ENCODE peak calls at places on chromosomes 5 and 9, in four cellular contexts. R, P, X and S are unnamed samples.

GRCh38 chr5:112023766-112024165 is 266.8 kb upstream of the NREP start:
- DNase-seq in R (no peak), P (no peak), X (no peak), S (no peak)

GRCh38 chr9:86892576-86892975 is 54.7 kb downstream of the GAS1 start:
- DNase-seq in R (no peak), P (no peak), X (no peak), S (no peak)

GRCh38 chr5:143229896-143230675 is 173.4 kb downstream of the NR3C1 start:
- DNase-seq in R (no peak), P (peak; percentile 37), X (peak; percentile 99), S (no peak)

GRCh38 chr9:133635098-133635497 is 1.1 kb upstream of the DBH start:
- DNase-seq in R (no peak), P (no peak), X (no peak), S (no peak)

GRCh38 chr5:135386886-135387628 is 12.0 kb downstream of the MACROH2A1 start:
- DNase-seq in R (peak; percentile 92), P (peak; percentile 13), X (no peak), S (no peak)

GRCh38 chr9:128822407-128823042 is 4.2 kb downstream of the ENDOG start:
- DNase-seq in R (no peak), P (no peak), X (no peak), S (no peak)

GRCh38 chr9:34589656-34590375 is at the start of gene CNTFR:
- DNase-seq in R (peak; percentile 32), P (no peak), X (no peak), S (peak; percentile 72)

GRCh38 chr5:59773286-59773685 is 120.2 kb downstream of the PDE4D start:
- DNase-seq in R (no peak), P (no peak), X (no peak), S (no peak)

GRCh38 chr5:132204736-132205135 is 22.9 kb downstream of the P4HA2 start:
- DNase-seq in R (no peak), P (no peak), X (no peak), S (no peak)

GRCh38 chr5:137822158-137822764 is 45.4 kb upstream of the MYOT start:
- DNase-seq in R (peak; percentile 41), P (peak; percentile 53), X (no peak), S (peak; percentile 65)

GRCh38 chr9:117757566-117757965 is 53.4 kb downstream of the TLR4 start:
- DNase-seq in R (no peak), P (no peak), X (no peak), S (no peak)

GRCh38 chr5:151080620-151081425 is at the start of gene TNIP1:
- DNase-seq in R (peak; percentile 95), P (peak; percentile 81), X (no peak), S (peak; percentile 94)

GRCh38 chr5:76556511-76557221 is 66.5 kb downstream of the F2RL2 start:
- DNase-seq in R (no peak), P (no peak), X (peak; percentile 65), S (no peak)

GRCh38 chr5:103120607-103121200 is 603 bp downstream of the PPIP5K2 start:
- DNase-seq in R (peak; percentile 60), P (peak; percentile 1), X (no peak), S (peak; percentile 18)

GRCh38 chr9:123893831-123894460 is 36.0 kb downstream of the DENND1A start:
- DNase-seq in R (no peak), P (no peak), X (no peak), S (no peak)

GRCh38 chr9:134346840-134347239 is 20.6 kb downstream of the RXRA start:
- DNase-seq in R (no peak), P (no peak), X (no peak), S (no peak)

GRCh38 chr5:35626553-35626952 is 8.9 kb downstream of the SPEF2 start:
- DNase-seq in R (no peak), P (no peak), X (no peak), S (no peak)

GRCh38 chr5:179816401-179817070 is 4.2 kb upstream of the SQSTM1 start:
- DNase-seq in R (no peak), P (no peak), X (no peak), S (no peak)

GRCh38 chr9:137619240-137620090 is 660 bp downstream of the EHMT1 start:
- DNase-seq in R (peak; percentile 58), P (no peak), X (no peak), S (peak; percentile 50)

GRCh38 chr9:101578378-101578777 is 16.4 kb downstream of the PPP3R2 start:
- DNase-seq in R (no peak), P (no peak), X (no peak), S (no peak)

GRCh38 chr9:35571113-35571512 is 33.9 kb upstream of the TESK1 start:
- DNase-seq in R (no peak), P (no peak), X (no peak), S (no peak)

DNA sequence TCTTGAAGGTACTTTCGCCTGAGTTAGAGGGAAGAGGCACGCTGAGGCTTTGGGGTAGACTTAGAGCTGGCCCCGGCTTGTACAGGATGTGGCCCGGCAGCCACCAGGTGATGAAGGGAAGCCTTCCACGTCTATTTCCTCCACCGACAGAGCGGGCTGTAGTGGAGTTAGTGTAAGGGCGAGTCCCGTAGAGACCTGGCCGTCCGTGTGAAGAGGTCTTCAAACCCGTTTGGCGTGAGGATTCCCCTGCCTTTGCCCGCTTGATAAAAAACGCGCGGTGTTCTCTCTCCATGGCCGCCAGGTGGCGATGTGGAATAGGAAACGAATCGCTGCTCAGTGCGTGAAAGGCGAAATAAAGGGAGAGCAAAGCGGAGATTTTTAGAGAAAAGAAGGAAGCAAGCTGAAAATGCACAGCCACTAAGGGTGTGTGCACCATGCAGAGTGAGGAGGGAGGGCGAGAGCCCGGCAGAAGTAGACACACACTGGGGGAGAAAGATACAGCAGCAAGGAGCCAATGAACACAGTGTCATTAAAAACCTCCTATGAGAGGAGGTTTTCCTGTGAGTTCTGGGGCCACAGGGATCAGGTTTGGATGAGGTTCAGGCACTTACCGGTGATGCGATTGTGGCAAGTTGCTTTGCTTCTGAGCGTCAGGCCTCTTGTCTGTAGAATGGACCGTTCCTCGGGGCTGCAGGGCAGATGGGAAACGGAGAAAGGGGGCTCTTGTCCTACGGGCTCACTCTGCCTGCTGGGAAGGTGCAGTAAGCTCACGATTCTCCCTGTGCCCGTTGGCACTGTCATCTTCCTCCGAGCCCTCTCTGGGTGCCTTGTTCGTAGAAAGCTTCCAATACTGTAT is 34.2 kb downstream of the STC2 start:
- DNase-seq in R (peak; percentile 83), P (peak; percentile 78), X (peak; percentile 35), S (peak; percentile 87)
- TF ChIP-seq TARDBP in R (peak; percentile 71), P (peak; percentile 34), X (no peak), S (no peak)

GRCh38 chr9:19050637-19051591 is 1.7 kb downstream of the RRAGA start:
- DNase-seq in R (peak; percentile 15), P (peak; percentile 70), X (no peak), S (no peak)
- TF ChIP-seq TARDBP in R (no peak), P (no peak), X (no peak), S (no peak)

GRCh38 chr5:176658007-176658599 is 10.8 kb downstream of the TSPAN17 start:
- DNase-seq in R (peak; percentile 71), P (peak; percentile 59), X (no peak), S (peak; percentile 83)
- TF ChIP-seq TARDBP in R (no peak), P (no peak), X (no peak), S (no peak)

DNA sequence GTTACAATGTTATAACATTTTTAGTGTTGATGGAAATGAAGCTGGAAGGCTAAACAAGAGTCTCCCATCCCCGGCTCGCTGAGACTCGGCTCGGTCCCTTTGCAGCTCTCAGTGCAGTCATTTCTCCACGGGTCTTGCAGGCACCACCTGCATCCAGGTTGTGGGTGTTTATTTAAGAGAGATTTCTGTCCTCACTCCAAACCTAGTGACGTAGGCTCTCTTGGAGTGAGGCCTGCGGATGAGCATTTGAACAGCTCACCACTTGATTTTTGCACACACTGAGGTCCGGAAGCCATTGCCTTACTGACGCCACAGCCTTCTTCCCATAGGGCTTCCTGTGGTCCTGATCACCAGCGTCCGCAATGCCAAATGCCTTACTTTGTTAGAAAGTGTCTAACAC is 197.7 kb upstream of the OTULINL start:
- DNase-seq in R (no peak), P (no peak), X (no peak), S (no peak)
- TF ChIP-seq TARDBP in R (no peak), P (no peak), X (no peak), S (no peak)

DNA sequence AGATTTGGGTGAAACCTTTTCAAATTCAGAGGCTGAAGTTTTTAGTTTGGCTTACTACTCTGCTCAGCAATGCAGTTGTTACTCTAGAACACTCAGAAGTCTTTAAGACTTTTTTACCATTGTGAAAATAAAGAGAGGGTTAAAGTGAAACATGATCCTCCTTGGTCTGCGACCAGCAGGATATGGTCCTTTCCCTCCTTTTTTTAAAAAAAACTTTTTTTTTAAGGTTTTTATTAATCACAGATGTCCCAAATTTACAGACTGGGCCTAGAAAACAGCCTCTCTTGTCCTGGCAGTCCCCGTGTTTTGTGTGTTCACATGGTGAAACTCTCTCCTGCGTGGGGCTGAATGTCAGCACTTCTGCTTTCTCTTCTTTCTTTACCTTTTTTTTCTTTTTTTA is 128.9 kb upstream of the OTULINL start:
- DNase-seq in R (no peak), P (no peak), X (no peak), S (no peak)
- TF ChIP-seq TARDBP in R (no peak), P (no peak), X (no peak), S (no peak)